ENCODE peak calls at places on chromosomes 2 and 18, in five cellular contexts. One of them, this sample, is unnamed.
A peak's percentile ranks its signal among the peaks of the same experiment; 100 is the strongest.

GRCh38 chr18:64936671-64937070 is 787.8 kb upstream of the LINC00305 start:
- DNase-seq in K562: no peak
- DNase-seq in A549: no peak
- DNase-seq in ovary: no peak
- DNase-seq in upper lobe of left lung: no peak
- DNase-seq in this sample: no peak

GRCh38 chr18:2794159-2794558 is 52.6 kb upstream of the EMILIN2 start:
- DNase-seq in upper lobe of left lung: no peak
- DNase-seq in ovary: no peak
- DNase-seq in K562: no peak
- DNase-seq in A549: no peak
- DNase-seq in this sample: no peak

GRCh38 chr2:39338502-39338901 is 94.7 kb upstream of the CDKL4 start:
- DNase-seq in upper lobe of left lung: no peak
- DNase-seq in ovary: no peak
- DNase-seq in A549: no peak
- DNase-seq in K562: peak; percentile 36
- DNase-seq in this sample: no peak

GRCh38 chr2:128809256-128809636 is 490.6 kb upstream of the HS6ST1 start:
- DNase-seq in A549: no peak
- DNase-seq in K562: no peak
- DNase-seq in upper lobe of left lung: no peak
- DNase-seq in ovary: no peak
- DNase-seq in this sample: no peak

GRCh38 chr2:20916604-20917286 is 93.8 kb upstream of the LDAH start:
- DNase-seq in ovary: no peak
- DNase-seq in K562: no peak
- DNase-seq in A549: peak; percentile 47
- DNase-seq in upper lobe of left lung: no peak
- DNase-seq in this sample: peak; percentile 73

GRCh38 chr2:108565778-108566375 is 31.6 kb downstream of the LIMS1 start:
- DNase-seq in K562: no peak
- DNase-seq in A549: no peak
- DNase-seq in upper lobe of left lung: no peak
- DNase-seq in ovary: no peak
- DNase-seq in this sample: no peak

GRCh38 chr18:31373641-31374040 is 2.9 kb upstream of the DSG4 start:
- DNase-seq in K562: no peak
- DNase-seq in ovary: no peak
- DNase-seq in upper lobe of left lung: no peak
- DNase-seq in A549: no peak
- DNase-seq in this sample: no peak

GRCh38 chr2:48445091-48445725 is 84.7 kb upstream of the STON1 start:
- DNase-seq in A549: no peak
- DNase-seq in K562: no peak
- DNase-seq in ovary: no peak
- DNase-seq in upper lobe of left lung: no peak
- DNase-seq in this sample: no peak

GRCh38 chr2:54422072-54422581 is 34.0 kb upstream of the SPTBN1 start:
- DNase-seq in ovary: no peak
- DNase-seq in upper lobe of left lung: no peak
- DNase-seq in A549: no peak
- DNase-seq in K562: no peak
- DNase-seq in this sample: no peak

GRCh38 chr2:95386031-95386430 is 16.5 kb upstream of the FAHD2A start:
- DNase-seq in upper lobe of left lung: no peak
- DNase-seq in K562: no peak
- DNase-seq in ovary: no peak
- DNase-seq in A549: no peak
- DNase-seq in this sample: no peak

GRCh38 chr2:46376586-46377286 is 79.5 kb downstream of the EPAS1 start:
- DNase-seq in A549: no peak
- DNase-seq in K562: no peak
- DNase-seq in upper lobe of left lung: no peak
- DNase-seq in ovary: no peak
- DNase-seq in this sample: no peak

GRCh38 chr2:195367713-195368529 is 289.1 kb upstream of the SLC39A10 start:
- DNase-seq in A549: no peak
- DNase-seq in upper lobe of left lung: no peak
- DNase-seq in ovary: no peak
- DNase-seq in K562: peak; percentile 18
- DNase-seq in this sample: no peak

GRCh38 chr2:215829261-215829660 is 184.1 kb downstream of the MREG start:
- DNase-seq in ovary: no peak
- DNase-seq in K562: no peak
- DNase-seq in A549: no peak
- DNase-seq in upper lobe of left lung: no peak
- DNase-seq in this sample: no peak

DNA sequence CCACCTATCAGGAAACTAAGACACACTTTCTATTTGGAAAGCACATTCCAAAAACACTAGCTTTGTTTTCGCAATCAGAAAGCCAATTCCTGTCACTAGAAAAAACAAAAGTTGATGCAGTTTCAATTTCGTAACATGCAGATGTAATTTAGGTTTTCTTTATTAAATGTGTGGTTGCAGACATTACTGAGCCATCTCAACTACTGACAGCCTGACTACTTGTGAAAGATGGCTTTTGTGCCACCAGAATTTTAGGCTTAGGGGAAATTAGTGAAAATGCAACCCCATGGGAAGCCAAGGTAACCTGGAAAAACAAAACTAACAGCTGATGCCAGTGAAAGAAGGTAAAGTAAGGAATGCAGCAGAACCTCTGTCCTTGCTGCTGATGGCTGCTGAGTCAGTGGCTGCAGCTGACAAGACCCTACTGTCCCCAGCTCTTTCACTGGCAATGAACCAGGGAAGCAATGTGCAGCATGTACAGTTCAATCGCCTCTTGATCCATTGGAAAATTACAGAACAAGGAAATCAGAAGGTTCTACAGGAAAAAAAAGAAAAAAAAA is 34.9 kb downstream of the FEZ2 start:
- DNase-seq in K562: no peak
- DNase-seq in upper lobe of left lung: no peak
- DNase-seq in ovary: no peak
- DNase-seq in A549: no peak
- DNase-seq in this sample: no peak
- TF ChIP-seq POLR2A in K562: no peak
- TF ChIP-seq POLR2A in upper lobe of left lung: no peak
- TF ChIP-seq POLR2A in ovary: no peak
- TF ChIP-seq POLR2A in A549: no peak
- TF ChIP-seq POLR2A in this sample: no peak

GRCh38 chr18:58017267-58017666 is 26.8 kb upstream of the NEDD4L start:
- DNase-seq in A549: no peak
- DNase-seq in K562: no peak
- DNase-seq in upper lobe of left lung: no peak
- DNase-seq in ovary: no peak
- DNase-seq in this sample: no peak

GRCh38 chr18:58015045-58015444 is 29.0 kb upstream of the NEDD4L start:
- DNase-seq in K562: no peak
- DNase-seq in upper lobe of left lung: no peak
- DNase-seq in ovary: no peak
- DNase-seq in A549: no peak
- DNase-seq in this sample: no peak

GRCh38 chr18:58012356-58012755 is 31.7 kb upstream of the NEDD4L start:
- DNase-seq in upper lobe of left lung: no peak
- DNase-seq in A549: no peak
- DNase-seq in ovary: no peak
- DNase-seq in K562: no peak
- DNase-seq in this sample: no peak

GRCh38 chr18:58010265-58010664 is 33.8 kb upstream of the NEDD4L start:
- DNase-seq in upper lobe of left lung: no peak
- DNase-seq in ovary: no peak
- DNase-seq in A549: no peak
- DNase-seq in K562: no peak
- DNase-seq in this sample: no peak

DNA sequence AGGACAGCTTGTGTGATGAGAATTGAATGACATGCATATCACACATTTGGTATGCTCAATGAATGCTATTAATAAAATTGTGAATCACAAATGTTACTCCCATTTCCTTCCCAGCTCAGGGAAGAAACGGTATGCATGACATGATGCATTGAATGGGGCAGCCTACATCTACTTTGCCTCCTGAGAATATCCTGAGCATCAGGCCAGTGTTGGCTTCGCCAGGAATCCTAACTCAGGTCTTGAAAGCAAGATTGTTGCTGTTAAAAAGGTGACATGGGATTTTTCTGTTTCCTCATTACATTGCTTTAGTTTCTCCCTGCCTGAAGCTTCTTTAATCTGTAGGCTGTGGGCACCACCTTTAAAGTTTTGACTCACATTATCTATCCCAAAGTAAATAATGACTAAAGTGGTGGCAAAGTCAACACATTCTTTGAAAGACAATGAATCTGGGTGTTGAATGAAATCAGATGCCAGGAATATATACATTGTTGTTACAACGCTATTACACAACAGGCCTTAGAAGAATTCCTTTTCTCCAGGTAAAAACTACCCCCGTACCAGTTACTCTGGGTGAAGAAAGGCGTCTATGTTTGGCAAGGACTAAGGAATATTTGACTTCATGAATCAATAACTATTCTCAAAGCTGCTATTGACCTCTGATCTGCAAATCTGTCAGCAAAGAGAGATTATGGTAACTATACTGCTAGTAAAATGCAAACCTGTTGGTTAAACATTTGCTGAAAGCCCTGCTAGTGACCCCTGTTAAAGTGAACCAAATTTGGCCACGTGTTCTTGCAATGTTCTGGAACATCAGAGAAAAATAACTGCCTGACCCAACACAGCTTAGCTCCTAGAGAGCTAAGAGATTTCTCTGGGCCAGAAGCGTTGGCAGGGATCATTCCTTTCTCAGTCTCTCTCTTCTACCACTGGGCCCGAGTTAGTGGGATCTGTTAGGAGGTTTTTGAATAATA is 30.5 kb upstream of the NEDD4L start:
- DNase-seq in ovary: no peak
- DNase-seq in upper lobe of left lung: no peak
- DNase-seq in A549: peak; percentile 75
- DNase-seq in K562: no peak
- DNase-seq in this sample: no peak
- TF ChIP-seq EP300 in ovary: no peak
- TF ChIP-seq EP300 in upper lobe of left lung: no peak
- TF ChIP-seq EP300 in A549: peak; percentile 76
- TF ChIP-seq EP300 in K562: no peak
- TF ChIP-seq EP300 in this sample: no peak

DNA sequence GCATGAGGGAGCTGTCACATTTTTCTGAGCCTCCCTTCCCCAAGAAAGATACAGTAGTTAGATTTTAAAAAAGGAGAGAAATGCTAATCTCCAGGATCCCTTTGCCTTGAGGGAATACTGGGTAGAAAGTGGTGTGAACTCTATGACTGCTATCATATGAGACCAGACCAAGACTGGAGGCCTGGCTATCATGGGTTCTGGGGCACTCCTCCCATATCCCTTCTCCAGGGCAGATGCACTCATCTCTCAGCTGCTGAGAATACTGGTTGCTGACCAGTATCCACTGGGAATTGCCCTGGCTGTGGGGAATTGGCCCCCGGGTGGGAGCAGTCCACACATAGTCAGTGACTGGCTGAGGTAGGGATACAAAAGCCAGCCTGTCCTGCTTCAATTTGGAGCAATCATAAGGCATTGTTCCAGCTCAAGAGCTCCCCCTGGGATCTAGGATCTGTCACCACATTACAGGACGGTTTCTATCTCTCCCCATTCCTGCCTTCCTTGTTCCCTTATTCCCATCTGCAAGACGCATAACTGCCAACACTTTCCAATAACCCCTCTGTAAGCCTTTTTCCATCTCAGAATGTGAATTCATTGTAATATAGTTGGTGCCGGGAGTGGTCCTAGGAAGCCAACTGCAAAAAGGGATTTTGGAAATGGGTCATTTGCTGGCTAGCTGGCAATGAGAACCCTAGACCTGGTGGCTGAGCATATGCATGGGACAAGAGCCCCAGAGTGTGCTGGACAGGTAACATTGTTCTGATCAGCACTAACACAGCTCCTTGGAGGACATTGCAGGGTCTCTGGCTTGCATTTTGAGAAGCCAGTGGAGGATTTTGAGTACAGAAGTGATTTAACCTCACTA is 35.4 kb upstream of the REEP1 start:
- DNase-seq in K562: peak; percentile 40
- DNase-seq in ovary: no peak
- DNase-seq in upper lobe of left lung: no peak
- DNase-seq in A549: peak; percentile 72
- DNase-seq in this sample: peak; percentile 73
- TF ChIP-seq CTCF in K562: peak; percentile 51
- TF ChIP-seq CTCF in ovary: no peak
- TF ChIP-seq CTCF in upper lobe of left lung: peak; percentile 48
- TF ChIP-seq CTCF in A549: peak; percentile 64
- TF ChIP-seq CTCF in this sample: peak; percentile 59

DNA sequence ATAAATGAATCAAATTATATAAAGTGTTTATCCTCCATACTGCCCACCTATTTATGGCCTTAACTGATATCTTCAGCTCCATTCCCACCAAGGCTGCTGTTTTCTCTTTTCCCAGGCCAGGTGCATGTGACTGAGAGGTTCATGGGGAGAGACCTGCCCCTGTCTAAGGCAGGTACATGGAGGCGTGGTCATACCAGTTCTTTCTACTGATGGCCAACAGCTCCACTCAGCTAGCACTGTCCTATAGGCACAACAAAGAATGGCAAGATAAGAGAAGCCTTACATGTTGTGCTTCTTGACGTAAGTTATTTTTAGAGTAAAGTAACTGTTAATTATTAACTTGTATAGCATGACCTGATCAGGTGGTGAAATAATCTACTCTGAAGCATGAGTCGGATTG is 16.8 kb downstream of the AKAIN1 start:
- DNase-seq in ovary: no peak
- DNase-seq in A549: no peak
- DNase-seq in upper lobe of left lung: no peak
- DNase-seq in K562: no peak
- DNase-seq in this sample: no peak
- TF ChIP-seq POLR2A in ovary: no peak
- TF ChIP-seq POLR2A in A549: no peak
- TF ChIP-seq POLR2A in upper lobe of left lung: no peak
- TF ChIP-seq POLR2A in K562: no peak
- TF ChIP-seq POLR2A in this sample: no peak

This sample was measured in sigmoid colon.